ENCODE peak calls at places on chromosome 13, in nine cellular contexts. One of them, this sample, is unnamed.

GRCh38 chr13:29454931-29455481 is 140.5 kb downstream of the SLC7A1 start:
- DNase-seq in HS-5: no peak
- DNase-seq in uterus: no peak
- DNase-seq in GM23248: peak
- DNase-seq in thoracic aorta: no peak
- DNase-seq in NAMALWA: peak
- DNase-seq in left ventricle myocardium inferior: no peak
- DNase-seq in stimulated activated effector memory CD8-positive, alpha-beta T cell treated with anti-CD3 and anti-CD28 coated beads, Interleukin-12 subunit alpha, Interleukin-12 subunit beta, amount 100 ng/mL, for 72 hours: no peak
- DNase-seq in coronary artery: no peak
- DNase-seq in this sample: peak

GRCh38 chr13:44368062-44368591 is 5.5 kb upstream of the SERP2 start:
- DNase-seq in coronary artery: no peak
- DNase-seq in stimulated activated effector memory CD8-positive, alpha-beta T cell treated with anti-CD3 and anti-CD28 coated beads, Interleukin-12 subunit alpha, Interleukin-12 subunit beta, amount 100 ng/mL, for 72 hours: no peak
- DNase-seq in uterus: no peak
- DNase-seq in HS-5: no peak
- DNase-seq in GM23248: peak
- DNase-seq in thoracic aorta: no peak
- DNase-seq in NAMALWA: no peak
- DNase-seq in left ventricle myocardium inferior: no peak
- DNase-seq in this sample: no peak

GRCh38 chr13:110593430-110594130 is 21.8 kb upstream of the NAXD start:
- DNase-seq in GM23248: peak
- DNase-seq in HS-5: no peak
- DNase-seq in left ventricle myocardium inferior: no peak
- DNase-seq in NAMALWA: peak
- DNase-seq in stimulated activated effector memory CD8-positive, alpha-beta T cell treated with anti-CD3 and anti-CD28 coated beads, Interleukin-12 subunit alpha, Interleukin-12 subunit beta, amount 100 ng/mL, for 72 hours: no peak
- DNase-seq in coronary artery: no peak
- DNase-seq in uterus: no peak
- DNase-seq in thoracic aorta: no peak
- DNase-seq in this sample: peak

GRCh38 chr13:49625392-49626137 is 2.7 kb upstream of the ARL11 start:
- DNase-seq in NAMALWA: no peak
- DNase-seq in stimulated activated effector memory CD8-positive, alpha-beta T cell treated with anti-CD3 and anti-CD28 coated beads, Interleukin-12 subunit alpha, Interleukin-12 subunit beta, amount 100 ng/mL, for 72 hours: no peak
- DNase-seq in thoracic aorta: no peak
- DNase-seq in coronary artery: no peak
- DNase-seq in left ventricle myocardium inferior: peak
- DNase-seq in uterus: no peak
- DNase-seq in HS-5: no peak
- DNase-seq in GM23248: no peak
- DNase-seq in this sample: no peak

GRCh38 chr13:113947321-113948033 is 26.4 kb downstream of the C13orf46 start:
- DNase-seq in HS-5: no peak
- DNase-seq in uterus: peak
- DNase-seq in NAMALWA: no peak
- DNase-seq in stimulated activated effector memory CD8-positive, alpha-beta T cell treated with anti-CD3 and anti-CD28 coated beads, Interleukin-12 subunit alpha, Interleukin-12 subunit beta, amount 100 ng/mL, for 72 hours: no peak
- DNase-seq in GM23248: peak
- DNase-seq in left ventricle myocardium inferior: peak
- DNase-seq in thoracic aorta: peak
- DNase-seq in coronary artery: no peak
- DNase-seq in this sample: no peak

GRCh38 chr13:46804391-46804815 is 7.4 kb upstream of the ESD start:
- DNase-seq in NAMALWA: no peak
- DNase-seq in thoracic aorta: no peak
- DNase-seq in stimulated activated effector memory CD8-positive, alpha-beta T cell treated with anti-CD3 and anti-CD28 coated beads, Interleukin-12 subunit alpha, Interleukin-12 subunit beta, amount 100 ng/mL, for 72 hours: no peak
- DNase-seq in coronary artery: no peak
- DNase-seq in uterus: no peak
- DNase-seq in left ventricle myocardium inferior: no peak
- DNase-seq in GM23248: peak
- DNase-seq in HS-5: peak
- DNase-seq in this sample: no peak

GRCh38 chr13:85597790-85598500 is 201.3 kb downstream of the SLITRK6 start:
- DNase-seq in stimulated activated effector memory CD8-positive, alpha-beta T cell treated with anti-CD3 and anti-CD28 coated beads, Interleukin-12 subunit alpha, Interleukin-12 subunit beta, amount 100 ng/mL, for 72 hours: no peak
- DNase-seq in uterus: no peak
- DNase-seq in left ventricle myocardium inferior: no peak
- DNase-seq in thoracic aorta: no peak
- DNase-seq in GM23248: no peak
- DNase-seq in coronary artery: no peak
- DNase-seq in HS-5: no peak
- DNase-seq in NAMALWA: no peak
- DNase-seq in this sample: no peak

GRCh38 chr13:108227651-108228272 is 9.6 kb downstream of the ABHD13 start:
- DNase-seq in GM23248: peak
- DNase-seq in stimulated activated effector memory CD8-positive, alpha-beta T cell treated with anti-CD3 and anti-CD28 coated beads, Interleukin-12 subunit alpha, Interleukin-12 subunit beta, amount 100 ng/mL, for 72 hours: no peak
- DNase-seq in NAMALWA: peak
- DNase-seq in coronary artery: no peak
- DNase-seq in HS-5: no peak
- DNase-seq in thoracic aorta: no peak
- DNase-seq in uterus: no peak
- DNase-seq in left ventricle myocardium inferior: no peak
- DNase-seq in this sample: peak

GRCh38 chr13:79548886-79549285 is 67.9 kb downstream of the NDFIP2 start:
- DNase-seq in thoracic aorta: no peak
- DNase-seq in uterus: no peak
- DNase-seq in stimulated activated effector memory CD8-positive, alpha-beta T cell treated with anti-CD3 and anti-CD28 coated beads, Interleukin-12 subunit alpha, Interleukin-12 subunit beta, amount 100 ng/mL, for 72 hours: no peak
- DNase-seq in left ventricle myocardium inferior: no peak
- DNase-seq in GM23248: no peak
- DNase-seq in HS-5: no peak
- DNase-seq in NAMALWA: no peak
- DNase-seq in coronary artery: no peak
- DNase-seq in this sample: no peak

GRCh38 chr13:25699056-25699455 is 327.3 kb downstream of the ATP8A2 start:
- DNase-seq in left ventricle myocardium inferior: no peak
- DNase-seq in HS-5: no peak
- DNase-seq in NAMALWA: no peak
- DNase-seq in thoracic aorta: no peak
- DNase-seq in GM23248: no peak
- DNase-seq in stimulated activated effector memory CD8-positive, alpha-beta T cell treated with anti-CD3 and anti-CD28 coated beads, Interleukin-12 subunit alpha, Interleukin-12 subunit beta, amount 100 ng/mL, for 72 hours: no peak
- DNase-seq in coronary artery: no peak
- DNase-seq in uterus: no peak
- DNase-seq in this sample: no peak

GRCh38 chr13:81874253-81874652 is 1533.3 kb upstream of the SPRY2 start:
- DNase-seq in NAMALWA: no peak
- DNase-seq in thoracic aorta: no peak
- DNase-seq in HS-5: no peak
- DNase-seq in uterus: no peak
- DNase-seq in left ventricle myocardium inferior: no peak
- DNase-seq in stimulated activated effector memory CD8-positive, alpha-beta T cell treated with anti-CD3 and anti-CD28 coated beads, Interleukin-12 subunit alpha, Interleukin-12 subunit beta, amount 100 ng/mL, for 72 hours: no peak
- DNase-seq in GM23248: no peak
- DNase-seq in coronary artery: no peak
- DNase-seq in this sample: no peak

GRCh38 chr13:38309397-38309796 is 40.3 kb upstream of the UFM1 start:
- DNase-seq in thoracic aorta: no peak
- DNase-seq in uterus: no peak
- DNase-seq in GM23248: peak
- DNase-seq in coronary artery: no peak
- DNase-seq in NAMALWA: no peak
- DNase-seq in HS-5: no peak
- DNase-seq in stimulated activated effector memory CD8-positive, alpha-beta T cell treated with anti-CD3 and anti-CD28 coated beads, Interleukin-12 subunit alpha, Interleukin-12 subunit beta, amount 100 ng/mL, for 72 hours: no peak
- DNase-seq in left ventricle myocardium inferior: no peak
- DNase-seq in this sample: no peak

GRCh38 chr13:45482571-45483173 is 17.9 kb downstream of the COG3 start:
- DNase-seq in NAMALWA: no peak
- DNase-seq in stimulated activated effector memory CD8-positive, alpha-beta T cell treated with anti-CD3 and anti-CD28 coated beads, Interleukin-12 subunit alpha, Interleukin-12 subunit beta, amount 100 ng/mL, for 72 hours: no peak
- DNase-seq in coronary artery: no peak
- DNase-seq in thoracic aorta: no peak
- DNase-seq in GM23248: peak
- DNase-seq in uterus: no peak
- DNase-seq in left ventricle myocardium inferior: no peak
- DNase-seq in HS-5: no peak
- DNase-seq in this sample: no peak

GRCh38 chr13:43390101-43390500 is 366.7 kb downstream of the DNAJC15 start:
- DNase-seq in GM23248: peak
- DNase-seq in stimulated activated effector memory CD8-positive, alpha-beta T cell treated with anti-CD3 and anti-CD28 coated beads, Interleukin-12 subunit alpha, Interleukin-12 subunit beta, amount 100 ng/mL, for 72 hours: no peak
- DNase-seq in coronary artery: no peak
- DNase-seq in HS-5: no peak
- DNase-seq in NAMALWA: no peak
- DNase-seq in thoracic aorta: no peak
- DNase-seq in uterus: no peak
- DNase-seq in left ventricle myocardium inferior: no peak
- DNase-seq in this sample: no peak

GRCh38 chr13:113917523-113918371 is 53.9 kb upstream of the GAS6 start:
- DNase-seq in stimulated activated effector memory CD8-positive, alpha-beta T cell treated with anti-CD3 and anti-CD28 coated beads, Interleukin-12 subunit alpha, Interleukin-12 subunit beta, amount 100 ng/mL, for 72 hours: no peak
- DNase-seq in left ventricle myocardium inferior: no peak
- DNase-seq in coronary artery: peak
- DNase-seq in uterus: no peak
- DNase-seq in GM23248: no peak
- DNase-seq in HS-5: no peak
- DNase-seq in NAMALWA: no peak
- DNase-seq in thoracic aorta: no peak
- DNase-seq in this sample: no peak

GRCh38 chr13:49238621-49239020 is 9.1 kb upstream of the CDADC1 start:
- DNase-seq in uterus: no peak
- DNase-seq in NAMALWA: no peak
- DNase-seq in thoracic aorta: no peak
- DNase-seq in stimulated activated effector memory CD8-positive, alpha-beta T cell treated with anti-CD3 and anti-CD28 coated beads, Interleukin-12 subunit alpha, Interleukin-12 subunit beta, amount 100 ng/mL, for 72 hours: no peak
- DNase-seq in left ventricle myocardium inferior: no peak
- DNase-seq in GM23248: no peak
- DNase-seq in coronary artery: no peak
- DNase-seq in HS-5: no peak
- DNase-seq in this sample: no peak

GRCh38 chr13:112061367-112062046 is 5.4 kb upstream of the SOX1 start:
- DNase-seq in stimulated activated effector memory CD8-positive, alpha-beta T cell treated with anti-CD3 and anti-CD28 coated beads, Interleukin-12 subunit alpha, Interleukin-12 subunit beta, amount 100 ng/mL, for 72 hours: no peak
- DNase-seq in coronary artery: no peak
- DNase-seq in uterus: no peak
- DNase-seq in HS-5: no peak
- DNase-seq in NAMALWA: no peak
- DNase-seq in thoracic aorta: no peak
- DNase-seq in left ventricle myocardium inferior: no peak
- DNase-seq in GM23248: no peak
- DNase-seq in this sample: no peak

GRCh38 chr13:50762969-50763568 is 80.4 kb downstream of the DLEU7 start:
- DNase-seq in stimulated activated effector memory CD8-positive, alpha-beta T cell treated with anti-CD3 and anti-CD28 coated beads, Interleukin-12 subunit alpha, Interleukin-12 subunit beta, amount 100 ng/mL, for 72 hours: no peak
- DNase-seq in uterus: no peak
- DNase-seq in coronary artery: no peak
- DNase-seq in left ventricle myocardium inferior: no peak
- DNase-seq in HS-5: no peak
- DNase-seq in thoracic aorta: no peak
- DNase-seq in GM23248: no peak
- DNase-seq in NAMALWA: peak
- DNase-seq in this sample: no peak